ENCODE peak calls at places on chromosomes 2 and 18, in seven cellular contexts. Q, K, W, L, X, H and M are unnamed samples. For H3K4me1 and H3K9me3, the result is how much of the 10 kb centered on the place peaks cover.

GRCh38 chr2:68362749-68363148 is 2.3 kb upstream of the PLEK start:
- DNase-seq in W (no peak), L (no peak), X (no peak), Q (no peak), K (no peak), H (no peak), M (no peak)

GRCh38 chr2:177036754-177037153 is 175.8 kb upstream of the HNRNPA3 start:
- DNase-seq in L (no peak), W (no peak), H (no peak), Q (no peak), K (no peak), X (no peak), M (no peak)

GRCh38 chr2:120291464-120292311 is 39.0 kb downstream of the RALB start:
- DNase-seq in X (no peak), H (no peak), Q (no peak), K (no peak), W (no peak), L (no peak), M (peak)

GRCh38 chr2:98465456-98466201 is 21.0 kb downstream of the INPP4A start:
- DNase-seq in Q (no peak), H (peak), L (no peak), X (peak), K (peak), W (peak), M (peak)

GRCh38 chr18:60892441-60892840 is 440.8 kb upstream of the CDH20 start:
- DNase-seq in L (no peak), X (no peak), K (no peak), Q (no peak), W (no peak), H (peak), M (no peak)

GRCh38 chr18:50429207-50429948 is 54.5 kb downstream of the SKA1 start:
- DNase-seq in K (no peak), H (peak), X (no peak), L (no peak), W (no peak), Q (no peak), M (no peak)

GRCh38 chr2:159202568-159203071 is 83.9 kb downstream of the WDSUB1 start:
- DNase-seq in X (no peak), Q (no peak), H (peak), L (no peak), K (no peak), W (no peak), M (peak)

GRCh38 chr18:34787931-34788532 is 77.9 kb downstream of the DTNA start:
- DNase-seq in Q (no peak), H (peak), K (no peak), W (no peak), L (no peak), X (no peak), M (peak)

GRCh38 chr2:200863655-200864205 is 728 bp downstream of the CLK1 start:
- DNase-seq in W (no peak), K (no peak), X (no peak), H (peak), L (no peak), Q (no peak), M (no peak)
- H3K4me1 ChIP-seq in W (under half), K (under half), X (half or more), H (under half), L (under half), Q (under half), M (under half)

GRCh38 chr2:15116830-15117229 is 444.3 kb downstream of the NBAS start:
- DNase-seq in K (no peak), Q (no peak), H (no peak), X (no peak), L (no peak), W (no peak), M (no peak)

GRCh38 chr2:15122915-15123314 is 438.2 kb downstream of the NBAS start:
- DNase-seq in X (no peak), K (no peak), L (no peak), H (peak), W (no peak), Q (no peak), M (no peak)

GRCh38 chr2:15120578-15120977 is 440.6 kb downstream of the NBAS start:
- DNase-seq in W (no peak), K (no peak), H (no peak), Q (no peak), X (no peak), L (no peak), M (no peak)

GRCh38 chr2:15117409-15118030 is 443.6 kb downstream of the NBAS start:
- DNase-seq in Q (no peak), W (no peak), X (no peak), K (no peak), H (no peak), L (no peak), M (no peak)

GRCh38 chr2:15119722-15120175 is 441.4 kb downstream of the NBAS start:
- DNase-seq in X (no peak), K (no peak), W (no peak), L (peak), Q (no peak), H (no peak), M (no peak)
- H3K27ac ChIP-seq in X (no peak), K (no peak), W (no peak), L (peak), Q (no peak), H (no peak), M (no peak)

GRCh38 chr18:13912601-13913000 is 2.7 kb downstream of the MC2R start:
- DNase-seq in L (no peak), W (no peak), K (no peak), X (no peak), H (no peak), Q (peak), M (no peak)

GRCh38 chr18:13914756-13915155 is 580 bp downstream of the MC2R start:
- DNase-seq in L (no peak), H (no peak), Q (peak), X (no peak), K (no peak), W (no peak), M (no peak)

GRCh38 chr18:13915391-13915790 is at the start of gene MC2R:
- DNase-seq in H (no peak), W (no peak), K (no peak), L (no peak), X (no peak), Q (no peak), M (no peak)

GRCh38 chr18:13913205-13913604 is 2.1 kb downstream of the MC2R start:
- DNase-seq in K (no peak), Q (peak), L (no peak), W (no peak), X (no peak), H (no peak), M (no peak)

DNA sequence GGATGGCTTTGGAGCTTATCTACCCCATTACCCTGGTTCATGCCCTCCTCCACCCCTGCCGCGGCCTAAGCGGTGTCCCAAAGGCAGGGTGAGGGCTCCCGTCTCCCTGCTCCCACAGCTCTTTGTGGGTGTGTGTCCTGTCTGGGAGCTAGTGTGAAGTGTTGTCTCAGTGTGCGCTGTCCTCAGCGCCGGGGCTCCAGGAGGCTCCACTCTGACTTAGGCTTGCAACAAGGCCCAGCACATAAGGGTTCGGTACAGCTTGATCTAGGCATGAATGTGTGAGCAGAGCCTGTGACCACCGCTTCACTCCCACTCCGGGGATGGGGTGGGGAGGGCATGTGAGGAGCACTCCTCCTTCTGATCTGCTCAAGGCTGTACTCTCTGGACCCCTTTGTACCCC is 1.2 kb downstream of the MC2R start:
- DNase-seq in K (no peak), L (no peak), Q (peak), H (no peak), W (no peak), X (no peak), M (no peak)
- H3K9me3 ChIP-seq in K (under half), L (under half), Q (under half), H (under half), W (under half), X (under half), M (under half)

DNA sequence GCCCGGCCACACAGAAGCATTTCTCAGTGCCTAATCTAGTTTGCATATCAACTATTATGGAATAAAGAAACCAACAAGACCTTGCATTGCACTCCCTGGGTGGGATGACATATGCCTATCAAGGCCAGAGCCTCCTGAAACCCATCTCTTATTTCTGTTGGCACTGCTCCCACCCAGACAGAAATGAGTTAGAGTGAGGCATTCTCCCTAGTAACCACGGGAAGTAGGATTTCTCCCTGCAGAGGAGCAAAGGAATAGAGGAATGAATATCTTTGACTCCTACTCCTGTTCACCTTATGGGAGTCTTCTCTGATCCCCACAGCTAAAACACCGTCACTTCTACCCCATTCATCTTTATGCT is 24.2 kb upstream of the SCYGR1 start:
- DNase-seq in Q (no peak), L (no peak), W (no peak), X (no peak), K (no peak), H (no peak), M (no peak)
- H3K4me1 ChIP-seq in Q (under half), L (under half), W (under half), X (under half), K (under half), H (under half), M (under half)

GRCh38 chr2:636649-637405 is 40.4 kb downstream of the TMEM18 start:
- DNase-seq in X (peak), H (peak), L (peak), Q (peak), W (peak), K (peak), M (peak)
- H3K27ac ChIP-seq in X (no peak), H (no peak), L (no peak), Q (no peak), W (no peak), K (no peak), M (no peak)

GRCh38 chr2:487495-488079 is 189.6 kb downstream of the TMEM18 start:
- DNase-seq in L (no peak), K (no peak), H (no peak), Q (peak), X (peak), W (no peak), M (no peak)

GRCh38 chr2:489838-490237 is 187.4 kb downstream of the TMEM18 start:
- DNase-seq in X (no peak), W (no peak), L (no peak), K (no peak), Q (no peak), H (no peak), M (no peak)

GRCh38 chr2:489084-489483 is 188.1 kb downstream of the TMEM18 start:
- DNase-seq in X (no peak), K (no peak), H (no peak), Q (peak), L (no peak), W (no peak), M (no peak)

GRCh38 chr2:481388-481787 is 193.5 kb upstream of the ALKAL2 start:
- DNase-seq in Q (peak), H (no peak), K (no peak), W (no peak), L (peak), X (no peak), M (no peak)

GRCh38 chr2:486381-486780 is 190.8 kb downstream of the TMEM18 start:
- DNase-seq in Q (no peak), H (no peak), L (no peak), W (no peak), X (peak), K (no peak), M (no peak)
- H3K9me3 ChIP-seq in Q (under half), H (under half), L (under half), W (under half), X (under half), K (under half), M (under half)

GRCh38 chr2:64910972-64911433 is 78.2 kb upstream of the SLC1A4 start:
- DNase-seq in Q (no peak), W (no peak), L (no peak), X (no peak), H (no peak), K (no peak), M (peak)
- H3K4me1 ChIP-seq in Q (under half), W (under half), L (under half), X (under half), H (under half), K (under half), M (under half)

DNA sequence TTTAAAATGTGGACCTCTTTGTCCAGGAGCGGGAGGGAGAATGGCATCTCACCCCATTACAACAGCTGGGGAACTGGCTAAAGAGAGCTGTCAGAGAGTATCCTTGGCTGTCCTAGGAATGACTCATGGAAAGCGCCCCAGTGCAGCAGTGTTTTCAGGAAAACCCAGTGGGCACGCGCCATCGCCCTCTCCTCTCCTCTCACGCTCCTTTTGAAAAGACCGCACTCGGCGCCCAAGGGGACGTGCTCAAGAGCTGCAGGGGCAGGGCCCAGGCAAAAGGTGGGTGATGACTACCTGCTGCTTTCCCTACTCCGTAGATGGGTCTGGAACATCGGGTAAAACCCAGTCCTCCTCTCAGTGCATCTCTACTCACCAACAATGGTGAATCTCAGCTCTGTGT is 68.0 kb downstream of the EMILIN2 start:
- DNase-seq in K (no peak), X (no peak), Q (no peak), H (peak), L (no peak), W (no peak), M (no peak)
- H3K27ac ChIP-seq in K (no peak), X (no peak), Q (no peak), H (peak), L (no peak), W (no peak), M (no peak)